ENCODE peak calls at places on chromosome 5, in four cellular contexts. R is H1, X is neuronal stem cell, H is IMR-90. L is an unnamed sample.

GRCh38 chr5:131265318-131265803 is 1.5 kb downstream of the CDC42SE2 start:
- DNase-seq in R (no peak), X (no peak), H (peak), L (peak)

GRCh38 chr5:142438573-142438972 is 113.8 kb upstream of the SPRY4 start:
- DNase-seq in R (no peak), X (no peak), H (no peak), L (no peak)

GRCh38 chr5:56094579-56095361 is 100.0 kb upstream of the IL6ST start:
- DNase-seq in R (no peak), X (no peak), H (no peak), L (no peak)

GRCh38 chr5:107985144-107985543 is 314.4 kb upstream of the EFNA5 start:
- DNase-seq in R (no peak), X (no peak), H (no peak), L (no peak)

GRCh38 chr5:83145241-83145640 is 67.9 kb downstream of the XRCC4 start:
- DNase-seq in R (no peak), X (no peak), H (peak), L (no peak)

GRCh38 chr5:122415481-122416120 is 103.6 kb downstream of the SNCAIP start:
- DNase-seq in R (peak), X (peak), H (peak), L (peak)

GRCh38 chr5:89128930-89129625 is 246.1 kb upstream of the MEF2C start:
- DNase-seq in R (no peak), X (no peak), H (no peak), L (no peak)

GRCh38 chr5:130282044-130282443 is 377.8 kb downstream of the CHSY3 start:
- DNase-seq in R (no peak), X (no peak), H (no peak), L (peak)

GRCh38 chr5:55712023-55712859 is at the start of gene SLC38A9:
- DNase-seq in R (peak), X (peak), H (peak), L (peak)

GRCh38 chr5:169301386-169301930 is 519 bp upstream of the SLIT3 start:
- DNase-seq in R (no peak), X (peak), H (no peak), L (no peak)

GRCh38 chr5:143707797-143708196 is 104.2 kb upstream of the HMHB1 start:
- DNase-seq in R (no peak), X (no peak), H (no peak), L (no peak)

GRCh38 chr5:88183255-88183654 is 85.4 kb downstream of the TMEM161B start:
- DNase-seq in R (no peak), X (no peak), H (no peak), L (no peak)

GRCh38 chr5:111975133-111975532 is 218.1 kb upstream of the NREP start:
- DNase-seq in R (no peak), X (no peak), H (no peak), L (no peak)

GRCh38 chr5:143010335-143010734 is 240.2 kb downstream of the ARHGAP26 start:
- DNase-seq in R (no peak), X (no peak), H (no peak), L (no peak)

GRCh38 chr5:34703767-34704324 is 47.7 kb downstream of the RAI14 start:
- DNase-seq in R (no peak), X (no peak), H (no peak), L (no peak)
- H3K4ac ChIP-seq in R (no peak), X (no peak), H (peak), L (no peak)

DNA sequence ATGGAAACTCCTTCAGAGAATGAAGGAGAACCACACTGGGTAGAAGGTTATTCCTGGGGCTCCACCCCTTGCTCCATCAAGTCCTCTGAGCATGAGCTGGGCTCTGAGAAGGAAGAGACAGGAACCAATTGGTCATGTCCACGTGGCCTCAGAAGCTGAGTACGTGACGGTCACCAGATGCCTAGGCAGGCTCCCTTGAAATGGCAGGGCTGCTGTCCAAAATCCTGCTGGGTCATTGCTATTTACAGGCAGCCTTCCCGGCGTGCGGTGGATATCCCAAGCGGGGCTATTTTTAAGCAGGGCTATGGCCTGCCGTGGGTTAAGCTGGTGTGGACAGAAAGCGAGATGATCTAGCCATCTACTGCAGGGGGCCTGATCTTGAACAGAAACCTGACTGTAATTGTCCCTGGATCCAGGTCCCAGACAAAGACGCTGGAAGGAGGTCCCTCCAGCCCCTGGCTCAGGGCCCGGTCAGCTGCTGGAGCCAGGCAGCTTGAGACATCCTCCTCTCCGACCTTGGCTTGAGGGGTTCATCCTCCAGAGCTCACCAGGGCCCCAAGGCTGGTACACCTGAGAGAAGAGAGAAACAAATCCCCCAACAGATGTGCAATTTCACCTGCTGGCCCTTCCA is 558 bp upstream of the CKMT2 start:
- DNase-seq in R (peak), X (no peak), H (no peak), L (peak)
- H4K91ac ChIP-seq in R (peak), X (no peak), H (no peak), L (no peak)

GRCh38 chr5:127290019-127290945 is at the start of gene MEGF10:
- DNase-seq in R (peak), X (peak), H (peak), L (peak)
- H3K4me3 ChIP-seq in R (peak), X (peak), H (peak), L (peak)

GRCh38 chr5:180086816-180087426 is 15.4 kb upstream of the RNF130 start:
- DNase-seq in R (no peak), X (no peak), H (no peak), L (no peak)

GRCh38 chr5:180083529-180084060 is 12.0 kb upstream of the RNF130 start:
- DNase-seq in R (no peak), X (no peak), H (no peak), L (no peak)

GRCh38 chr5:180082633-180083420 is 11.3 kb upstream of the RNF130 start:
- DNase-seq in R (peak), X (peak), H (no peak), L (no peak)

GRCh38 chr5:180085837-180086236 is 14.3 kb upstream of the RNF130 start:
- DNase-seq in R (no peak), X (no peak), H (no peak), L (no peak)

DNA sequence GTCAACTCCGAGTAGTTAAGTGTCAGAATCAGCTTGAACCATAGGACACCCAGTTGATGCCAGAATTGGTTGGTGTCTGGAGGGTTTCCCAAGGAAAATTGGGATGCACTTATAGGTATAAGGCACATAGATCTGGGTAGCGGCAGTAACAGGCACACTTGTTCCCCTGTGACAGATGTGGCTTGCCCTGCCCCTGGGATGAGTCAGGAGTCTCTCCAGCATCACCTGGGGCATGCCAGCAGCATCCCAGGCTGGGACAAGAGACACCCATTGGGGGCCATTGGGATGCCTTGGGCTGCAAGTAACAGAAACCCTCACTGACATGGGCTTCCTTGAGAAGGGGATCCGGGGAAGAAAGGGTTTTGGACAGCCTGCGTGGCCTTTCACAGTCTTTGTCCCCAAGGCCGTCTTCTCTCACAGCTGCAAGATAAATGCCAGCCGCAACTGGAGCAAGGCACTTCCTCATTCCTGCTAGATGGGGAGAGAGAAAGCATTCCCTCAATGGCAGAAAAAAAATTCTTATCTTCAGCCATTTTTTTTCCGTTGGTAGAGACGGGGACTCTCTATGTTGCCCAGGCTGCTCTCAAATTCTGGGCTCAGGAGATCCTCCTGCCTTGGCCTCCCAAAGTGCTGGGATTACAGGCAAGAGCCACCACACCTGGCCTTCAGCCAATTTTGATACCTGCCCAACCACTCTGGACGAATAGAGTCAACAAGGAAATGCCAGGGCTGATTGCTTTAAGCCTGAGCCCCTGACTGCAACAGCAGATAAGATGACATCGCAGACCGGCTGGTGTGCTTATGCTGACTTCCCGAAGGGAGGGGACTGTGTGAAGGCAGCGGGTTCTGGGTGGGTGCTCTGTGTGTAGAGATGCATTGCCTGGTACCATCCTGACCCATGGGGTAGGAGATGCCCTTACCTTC is 13.3 kb upstream of the RNF130 start:
- DNase-seq in R (peak), X (no peak), H (no peak), L (no peak)
- H3K4ac ChIP-seq in R (peak), X (no peak), H (no peak), L (no peak)

DNA sequence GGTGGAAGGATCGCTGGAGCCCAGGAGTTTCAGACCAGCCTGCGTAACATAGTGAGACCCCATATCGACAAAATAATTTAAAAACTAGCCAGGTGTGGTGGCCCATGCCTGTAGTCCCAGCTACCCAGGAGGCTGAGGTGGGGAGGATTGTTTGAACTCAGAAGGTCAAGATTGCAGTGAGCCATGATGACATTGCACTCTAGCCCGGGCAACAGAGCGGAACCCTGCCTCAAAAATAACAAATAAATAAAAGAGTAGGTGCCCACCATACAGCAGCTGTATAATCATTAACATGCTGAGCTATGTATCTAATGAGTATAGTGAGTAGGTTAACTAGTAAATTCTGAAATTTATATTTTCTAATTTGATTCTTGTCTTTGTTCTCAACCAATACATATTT is 11.0 kb upstream of the ATP6V0E1 start:
- DNase-seq in R (no peak), X (no peak), H (no peak), L (no peak)
- H4K91ac ChIP-seq in R (no peak), X (no peak), H (no peak), L (no peak)

GRCh38 chr5:98415663-98416062 is 357.8 kb upstream of the RGMB start:
- DNase-seq in R (no peak), X (no peak), H (no peak), L (no peak)

GRCh38 chr5:98414938-98415337 is 358.5 kb upstream of the RGMB start:
- DNase-seq in R (no peak), X (no peak), H (peak), L (peak)

DNA sequence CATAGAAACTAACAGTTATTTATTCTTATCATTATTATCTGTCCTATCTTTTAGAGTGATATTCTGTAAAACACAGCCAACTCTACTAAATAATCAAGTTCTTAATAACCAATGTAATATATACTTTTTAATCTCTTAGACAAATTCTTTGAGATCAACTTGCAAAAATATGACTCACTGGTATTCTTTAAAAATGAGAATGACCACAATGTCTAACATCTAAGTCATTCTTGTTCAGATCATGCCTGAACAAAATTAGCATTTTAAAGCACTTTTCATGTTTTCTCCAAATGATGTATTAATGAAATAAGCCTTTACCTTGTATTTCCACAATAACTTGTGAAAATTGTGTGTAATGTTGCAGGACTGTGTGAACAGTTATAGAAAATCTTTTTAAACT is 356.9 kb upstream of the RGMB start:
- DNase-seq in R (no peak), X (no peak), H (peak), L (no peak)
- H3K4me3 ChIP-seq in R (no peak), X (no peak), H (no peak), L (no peak)

DNA sequence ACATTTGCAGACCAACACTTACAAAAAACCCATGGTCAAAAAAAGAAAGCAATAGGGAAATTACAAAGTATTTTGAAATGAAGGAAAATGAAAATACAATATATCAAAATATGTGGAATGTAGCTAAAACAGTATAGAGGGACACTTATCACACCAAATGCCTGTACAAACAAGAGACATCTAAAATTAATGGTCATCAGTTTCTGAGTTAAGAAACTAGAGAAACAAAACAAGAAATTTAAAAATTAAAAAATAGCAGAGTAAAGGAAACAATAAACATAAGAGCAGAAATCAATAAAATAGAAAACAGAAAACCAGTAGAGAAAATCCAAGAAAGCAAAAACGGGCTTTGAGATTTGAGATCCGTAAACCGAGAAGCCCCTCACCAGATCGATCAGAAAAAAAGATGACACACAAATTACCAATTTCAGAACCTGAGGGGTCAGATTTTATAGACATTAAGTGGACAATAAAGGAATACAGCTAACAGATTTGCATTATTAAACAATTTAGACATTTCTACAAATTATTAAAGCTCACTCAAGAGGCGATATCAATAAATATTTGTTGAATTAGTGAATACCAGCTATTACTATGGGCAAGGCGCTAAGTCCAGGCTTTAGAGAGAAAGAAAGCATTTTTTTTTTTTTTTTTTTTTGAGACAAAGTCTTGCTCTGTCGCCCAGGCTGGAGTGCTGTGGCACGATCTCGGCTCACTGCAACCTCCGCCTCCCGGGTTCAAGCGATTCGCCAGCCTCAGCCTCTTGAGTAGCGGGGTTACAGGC is 1.0 kb upstream of the TENT2 start:
- DNase-seq in R (no peak), X (no peak), H (no peak), L (no peak)
- H3K4ac ChIP-seq in R (no peak), X (no peak), H (peak), L (no peak)

DNA sequence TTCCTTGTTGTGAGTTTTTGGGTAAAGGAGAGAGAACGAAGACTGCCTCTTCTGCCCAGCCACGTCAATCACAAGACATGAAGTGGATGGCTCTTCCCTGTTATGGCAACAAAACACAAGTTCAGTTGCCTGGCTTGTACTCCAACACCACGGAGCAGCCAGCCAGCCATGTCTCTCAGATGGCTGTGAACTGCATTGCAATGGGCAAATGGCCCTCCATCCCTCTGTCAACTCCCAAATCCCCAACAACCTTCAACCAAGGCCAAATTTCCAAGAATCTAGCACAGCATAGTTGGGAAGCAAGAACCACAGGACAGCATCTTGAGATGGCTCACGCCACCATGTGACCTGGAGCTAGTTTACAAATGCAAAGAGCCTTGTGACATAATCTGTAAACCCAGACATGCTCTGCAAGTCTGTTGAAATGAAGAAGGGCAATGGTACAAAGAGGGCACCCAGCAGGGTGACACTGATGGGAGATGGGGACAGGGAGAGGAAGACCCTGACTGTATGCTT is 53.9 kb downstream of the ZNF366 start:
- DNase-seq in R (no peak), X (no peak), H (no peak), L (peak)
- H4K91ac ChIP-seq in R (no peak), X (no peak), H (peak), L (peak)